ENCODE peak calls at places on chromosomes 4 and X, in seven cellular contexts. D is H1; M is CD8-positive, alpha-beta T cell; L is aorta; E is GM23338; V is BJ; P is left ventricle myocardium inferior. T is an unnamed sample.

GRCh38 chr4:106893903-106894302 is 142.2 kb downstream of the DKK2 start:
- DNase-seq in D (no peak), M (no peak), L (peak; percentile 31), E (no peak), V (no peak), P (no peak), T (no peak)

GRCh38 chrX:41558531-41558930 is 111.4 kb downstream of the NYX start:
- DNase-seq in D (no peak), M (no peak), L (no peak), E (peak; percentile 33), V (no peak), P (no peak), T (no peak)

GRCh38 chr4:15702941-15703403 is at the start of gene BST1:
- DNase-seq in D (no peak), M (peak; percentile 13), L (peak; percentile 88), E (peak; percentile 75), V (no peak), P (peak; percentile 75), T (no peak)

GRCh38 chr4:15677507-15677988 is 4.1 kb upstream of the FAM200B start:
- DNase-seq in D (no peak), M (no peak), L (no peak), E (peak; percentile 40), V (no peak), P (no peak), T (no peak)

GRCh38 chr4:159248383-159249178 is 145.7 kb downstream of the RAPGEF2 start:
- DNase-seq in D (no peak), M (no peak), L (no peak), E (no peak), V (peak; percentile 31), P (no peak), T (no peak)

GRCh38 chr4:176885224-176885623 is 92.5 kb upstream of the VEGFC start:
- DNase-seq in D (no peak), M (no peak), L (no peak), E (no peak), V (no peak), P (no peak), T (no peak)

GRCh38 chr4:10666616-10667015 is 18.0 kb downstream of the CLNK start:
- DNase-seq in D (no peak), M (no peak), L (no peak), E (no peak), V (no peak), P (no peak), T (no peak)

GRCh38 chrX:119399772-119400101 is 601 bp downstream of the SLC25A43 start:
- DNase-seq in D (no peak), M (no peak), L (no peak), E (peak; percentile 53), V (no peak), P (no peak), T (no peak)

GRCh38 chrX:110086916-110087484 is 84.1 kb downstream of the TMEM164 start:
- DNase-seq in D (no peak), M (no peak), L (no peak), E (peak; percentile 8), V (peak; percentile 57), P (no peak), T (no peak)

GRCh38 chrX:115344885-115345653 is 55.6 kb downstream of the LUZP4 start:
- DNase-seq in D (peak; percentile 0), M (no peak), L (peak; percentile 93), E (peak; percentile 55), V (peak; percentile 71), P (peak; percentile 80), T (no peak)

GRCh38 chr4:26175016-26175786 is 145.6 kb upstream of the RBPJ start:
- DNase-seq in D (no peak), M (no peak), L (no peak), E (no peak), V (no peak), P (no peak), T (no peak)

GRCh38 chr4:48439988-48440387 is 43.2 kb upstream of the SLC10A4 start:
- DNase-seq in D (no peak), M (no peak), L (no peak), E (no peak), V (no peak), P (no peak), T (no peak)

GRCh38 chrX:43835557-43835956 is 46.7 kb downstream of the MAOB start:
- DNase-seq in D (no peak), M (no peak), L (no peak), E (no peak), V (no peak), P (no peak), T (no peak)

GRCh38 chr4:1752284-1753041 is 31.1 kb downstream of the TACC3 start:
- DNase-seq in D (no peak), M (no peak), L (no peak), E (peak; percentile 59), V (no peak), P (no peak), T (no peak)

GRCh38 chrX:151713859-151714258 is 2.0 kb upstream of the FATE1 start:
- DNase-seq in D (no peak), M (no peak), L (no peak), E (peak; percentile 62), V (no peak), P (no peak), T (no peak)

GRCh38 chr4:88277711-88278025 is 6.7 kb downstream of the PPM1K start:
- DNase-seq in D (no peak), M (no peak), L (no peak), E (no peak), V (no peak), P (no peak), T (no peak)

GRCh38 chr4:1172971-1173757 is 781 bp upstream of the SPON2 start:
- DNase-seq in D (no peak), M (no peak), L (no peak), E (peak; percentile 59), V (peak; percentile 73), P (no peak), T (no peak)

GRCh38 chr4:70589785-70590184 is 2.3 kb upstream of the AMBN start:
- DNase-seq in D (no peak), M (no peak), L (no peak), E (no peak), V (no peak), P (no peak), T (no peak)

GRCh38 chr4:39181520-39181904 is 817 bp upstream of the WDR19 start:
- DNase-seq in D (no peak), M (no peak), L (no peak), E (no peak), V (no peak), P (no peak), T (no peak)

GRCh38 chr4:19961092-19961491 is 290.6 kb upstream of the SLIT2 start:
- DNase-seq in D (no peak), M (no peak), L (no peak), E (no peak), V (peak; percentile 49), P (no peak), T (no peak)

GRCh38 chr4:19382993-19383392 is 868.7 kb upstream of the SLIT2 start:
- DNase-seq in D (no peak), M (no peak), L (no peak), E (no peak), V (peak; percentile 5), P (no peak), T (no peak)

GRCh38 chrX:50638123-50638522 is 167.5 kb upstream of the DGKK start:
- DNase-seq in D (no peak), M (no peak), L (peak; percentile 57), E (no peak), V (no peak), P (peak; percentile 60), T (no peak)

GRCh38 chr4:153113838-153114105 is 90.5 kb upstream of the TRIM2 start:
- DNase-seq in D (no peak), M (no peak), L (no peak), E (no peak), V (no peak), P (no peak), T (no peak)

GRCh38 chrX:57367649-57368048 is 81.1 kb downstream of the FAAH2 start:
- DNase-seq in D (no peak), M (no peak), L (no peak), E (no peak), V (no peak), P (no peak), T (no peak)

GRCh38 chrX:78650906-78651437 is 8.2 kb downstream of the RTL3 start:
- DNase-seq in D (no peak), M (no peak), L (no peak), E (peak; percentile 0), V (peak; percentile 44), P (no peak), T (peak; percentile 51)

GRCh38 chrX:140492360-140492994 is 12.4 kb downstream of the SOX3 start:
- DNase-seq in D (no peak), M (no peak), L (no peak), E (no peak), V (no peak), P (no peak), T (no peak)

GRCh38 chr4:52659722-52660261 is 691 bp upstream of the USP46 start:
- DNase-seq in D (no peak), M (no peak), L (peak; percentile 78), E (peak; percentile 60), V (no peak), P (peak; percentile 81), T (no peak)

DNA sequence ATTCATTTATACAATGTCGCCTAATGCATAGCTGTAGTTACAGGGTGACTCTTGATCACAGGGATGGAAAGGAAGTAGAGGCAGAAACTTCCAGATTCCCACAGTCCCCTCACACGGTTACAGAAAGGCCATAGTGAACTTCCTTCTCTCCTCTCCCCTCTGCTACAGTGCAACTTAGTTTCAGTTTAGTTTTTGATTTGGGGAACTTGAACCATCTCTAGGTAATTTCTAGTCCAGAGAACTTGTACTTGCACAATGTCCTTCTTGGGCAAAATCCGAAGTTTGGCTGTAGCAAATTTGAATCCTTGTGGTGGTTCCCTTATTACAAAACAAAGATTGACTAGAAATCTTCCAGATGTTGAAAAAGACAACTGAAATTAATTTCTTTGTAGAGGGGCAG is 1.2 kb upstream of the BLTP1 start:
- DNase-seq in D (no peak), M (no peak), L (no peak), E (no peak), V (no peak), P (no peak), T (no peak)
- H3K4me3 ChIP-seq in D (no peak overlapping the region), M (peak overlapping the region; percentile 93), L (peak overlapping the region; percentile 77), E (peak overlapping the region; percentile 90), V (no peak overlapping the region), P (peak overlapping the region; percentile 93), T (no peak overlapping the region)

GRCh38 chrX:9003041-9003440 is 30.9 kb downstream of the FAM9B start:
- DNase-seq in D (no peak), M (no peak), L (no peak), E (no peak), V (no peak), P (no peak), T (no peak)
- H3K4me3 ChIP-seq in D (no peak overlapping the region), M (no peak overlapping the region), L (no peak overlapping the region), E (no peak overlapping the region), V (no peak overlapping the region), P (no peak overlapping the region), T (no peak overlapping the region)

GRCh38 chrX:132365490-132365889 is 123.3 kb downstream of the MBNL3 start:
- DNase-seq in D (no peak), M (no peak), L (no peak), E (no peak), V (no peak), P (no peak), T (no peak)
- H3K4me3 ChIP-seq in D (no peak overlapping the region), M (no peak overlapping the region), L (no peak overlapping the region), E (no peak overlapping the region), V (no peak overlapping the region), P (no peak overlapping the region), T (no peak overlapping the region)

DNA sequence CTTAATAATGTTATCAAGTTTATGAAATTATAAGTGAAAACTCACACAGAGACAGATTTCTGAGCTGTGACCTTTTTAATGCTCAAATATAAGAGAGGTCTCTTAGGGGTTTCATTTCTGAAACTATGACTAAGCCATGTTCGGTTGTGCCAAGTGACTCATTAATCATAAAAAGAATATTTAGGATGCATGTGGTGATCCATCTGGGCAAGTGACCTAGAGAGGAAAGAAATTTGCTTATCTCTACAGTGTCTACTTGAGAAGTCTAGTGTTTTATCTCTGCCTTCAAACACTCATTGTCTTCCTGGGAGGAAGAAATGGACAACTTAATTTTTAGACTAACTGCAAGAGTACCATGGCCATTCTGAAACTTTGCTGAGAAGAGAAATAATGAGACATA is 545.3 kb upstream of the GRID2 start:
- DNase-seq in D (no peak), M (no peak), L (no peak), E (no peak), V (no peak), P (no peak), T (no peak)
- H3K4me3 ChIP-seq in D (no peak overlapping the region), M (no peak overlapping the region), L (no peak overlapping the region), E (no peak overlapping the region), V (no peak overlapping the region), P (no peak overlapping the region), T (no peak overlapping the region)